ENCODE peak calls at places on chromosomes 3 and 15, in six cellular contexts. A is sigmoid colon, S is foreskin fibroblast, D is lower lobe of right lung, P is ovary, W is fibroblast of mammary gland. C is an unnamed sample.

GRCh38 chr15:95894407-95894956 is 436.0 kb upstream of the NR2F2 start:
- DNase-seq in A (no peak), S (no peak), D (no peak), P (no peak), W (peak), C (no peak)

GRCh38 chr3:128487813-128488635 is 5.0 kb downstream of the GATA2 start:
- DNase-seq in A (peak), S (peak), D (peak), P (peak), W (peak), C (no peak)

GRCh38 chr15:74428442-74428787 is 5.3 kb downstream of the SEMA7A start:
- DNase-seq in A (no peak), S (no peak), D (no peak), P (no peak), W (no peak), C (no peak)

GRCh38 chr15:42133892-42134502 is 22.4 kb downstream of the PLA2G4F start:
- DNase-seq in A (peak), S (no peak), D (peak), P (no peak), W (peak), C (no peak)

GRCh38 chr3:71356272-71356671 is 227.3 kb downstream of the FOXP1 start:
- DNase-seq in A (no peak), S (no peak), D (no peak), P (no peak), W (no peak), C (no peak)

GRCh38 chr3:54706783-54707182 is 221.1 kb downstream of the LRTM1 start:
- DNase-seq in A (no peak), S (no peak), D (no peak), P (no peak), W (no peak), C (no peak)

GRCh38 chr3:101809178-101810022 is 30.4 kb downstream of the NXPE3 start:
- DNase-seq in A (no peak), S (peak), D (no peak), P (peak), W (peak), C (no peak)

GRCh38 chr15:91196768-91197167 is 96.7 kb downstream of the SV2B start:
- DNase-seq in A (no peak), S (no peak), D (no peak), P (no peak), W (no peak), C (no peak)

GRCh38 chr3:154122096-154122911 is 1.1 kb downstream of the ARHGEF26 start:
- DNase-seq in A (peak), S (no peak), D (peak), P (peak), W (no peak), C (no peak)

GRCh38 chr3:167350245-167350862 is 29.7 kb downstream of the ZBBX start:
- DNase-seq in A (no peak), S (no peak), D (no peak), P (no peak), W (peak), C (no peak)

GRCh38 chr3:194142156-194142910 is 6.4 kb downstream of the HES1 start:
- DNase-seq in A (peak), S (no peak), D (no peak), P (peak), W (peak), C (peak)

GRCh38 chr3:39196671-39197446 is 4.5 kb upstream of the XIRP1 start:
- DNase-seq in A (no peak), S (no peak), D (no peak), P (no peak), W (no peak), C (no peak)

GRCh38 chr3:65878831-65879230 is 159.9 kb downstream of the MAGI1 start:
- DNase-seq in A (no peak), S (no peak), D (no peak), P (no peak), W (no peak), C (no peak)

GRCh38 chr15:75606711-75607684 is 18.5 kb downstream of the SNUPN start:
- DNase-seq in A (no peak), S (no peak), D (no peak), P (no peak), W (peak), C (no peak)

GRCh38 chr3:141901914-141902313 is 25.5 kb downstream of the ATP1B3 start:
- DNase-seq in A (no peak), S (no peak), D (no peak), P (no peak), W (no peak), C (no peak)

GRCh38 chr3:184358140-184358767 is 3.2 kb downstream of the CLCN2 start:
- DNase-seq in A (no peak), S (no peak), D (no peak), P (no peak), W (no peak), C (no peak)

GRCh38 chr3:123834631-123835030 is 49.5 kb downstream of the MYLK start:
- DNase-seq in A (no peak), S (peak), D (no peak), P (no peak), W (peak), C (no peak)

GRCh38 chr15:59255647-59256380 is 49.2 kb downstream of the LDHAL6B start:
- DNase-seq in A (no peak), S (no peak), D (no peak), P (no peak), W (no peak), C (no peak)

GRCh38 chr3:23752126-23752525 is 53.6 kb upstream of the UBE2E1 start:
- DNase-seq in A (no peak), S (no peak), D (no peak), P (no peak), W (no peak), C (no peak)

GRCh38 chr3:54916722-54917121 is 11.1 kb downstream of the LRTM1 start:
- DNase-seq in A (no peak), S (no peak), D (no peak), P (no peak), W (peak), C (no peak)

GRCh38 chr3:178802993-178803693 is 266.9 kb downstream of the KCNMB2 start:
- DNase-seq in A (no peak), S (peak), D (no peak), P (no peak), W (peak), C (no peak)

GRCh38 chr3:119810018-119810435 is 28.1 kb downstream of the NR1I2 start:
- DNase-seq in A (no peak), S (peak), D (peak), P (no peak), W (peak), C (no peak)

GRCh38 chr15:45254405-45255293 is 2.6 kb downstream of the SLC28A2 start:
- DNase-seq in A (no peak), S (peak), D (no peak), P (no peak), W (peak), C (no peak)

GRCh38 chr15:72339777-72340177 is 19.8 kb upstream of the CELF6 start:
- DNase-seq in A (no peak), S (peak), D (no peak), P (no peak), W (peak), C (no peak)

GRCh38 chr15:84969257-84969656 is 12.4 kb upstream of the PDE8A start:
- DNase-seq in A (no peak), S (no peak), D (no peak), P (no peak), W (no peak), C (no peak)

GRCh38 chr3:178083906-178084823 is 452.1 kb upstream of the KCNMB2 start:
- DNase-seq in A (no peak), S (no peak), D (no peak), P (no peak), W (no peak), C (no peak)

GRCh38 chr15:85316244-85316934 is 64.0 kb upstream of the AKAP13 start:
- DNase-seq in A (no peak), S (peak), D (no peak), P (no peak), W (peak), C (no peak)

GRCh38 chr3:118628704-118629341 is 405.8 kb downstream of the IGSF11 start:
- DNase-seq in A (peak), S (no peak), D (no peak), P (peak), W (peak), C (no peak)

GRCh38 chr3:131903988-131904415 is 130.8 kb downstream of the CPNE4 start:
- DNase-seq in A (no peak), S (peak), D (no peak), P (no peak), W (peak), C (no peak)

GRCh38 chr15:48940508-48940907 is 23.2 kb downstream of the SHC4 start:
- DNase-seq in A (no peak), S (peak), D (no peak), P (no peak), W (peak), C (no peak)

GRCh38 chr3:184760337-184761119 is 48.7 kb upstream of the MAGEF1 start:
- DNase-seq in A (no peak), S (no peak), D (no peak), P (no peak), W (no peak), C (no peak)

GRCh38 chr3:106302451-106303221 is 433.8 kb upstream of the CBLB start:
- DNase-seq in A (no peak), S (no peak), D (no peak), P (no peak), W (no peak), C (no peak)

GRCh38 chr3:189269356-189269755 is 97.6 kb downstream of the TPRG1 start:
- DNase-seq in A (no peak), S (no peak), D (no peak), P (no peak), W (peak), C (no peak)

GRCh38 chr3:8802256-8802655 is 32.8 kb upstream of the OXTR start:
- DNase-seq in A (no peak), S (no peak), D (no peak), P (no peak), W (no peak), C (no peak)

GRCh38 chr15:83067638-83067962 is 548 bp upstream of the BTBD1 start:
- DNase-seq in A (no peak), S (no peak), D (no peak), P (no peak), W (no peak), C (no peak)

GRCh38 chr15:83068054-83068453 is 1.0 kb upstream of the BTBD1 start:
- DNase-seq in A (no peak), S (no peak), D (no peak), P (no peak), W (no peak), C (no peak)

GRCh38 chr15:83066034-83066760 is 855 bp downstream of the BTBD1 start:
- DNase-seq in A (no peak), S (no peak), D (no peak), P (no peak), W (no peak), C (no peak)

GRCh38 chr15:83065431-83065830 is 1.6 kb downstream of the BTBD1 start:
- DNase-seq in A (no peak), S (no peak), D (no peak), P (no peak), W (no peak), C (no peak)

DNA sequence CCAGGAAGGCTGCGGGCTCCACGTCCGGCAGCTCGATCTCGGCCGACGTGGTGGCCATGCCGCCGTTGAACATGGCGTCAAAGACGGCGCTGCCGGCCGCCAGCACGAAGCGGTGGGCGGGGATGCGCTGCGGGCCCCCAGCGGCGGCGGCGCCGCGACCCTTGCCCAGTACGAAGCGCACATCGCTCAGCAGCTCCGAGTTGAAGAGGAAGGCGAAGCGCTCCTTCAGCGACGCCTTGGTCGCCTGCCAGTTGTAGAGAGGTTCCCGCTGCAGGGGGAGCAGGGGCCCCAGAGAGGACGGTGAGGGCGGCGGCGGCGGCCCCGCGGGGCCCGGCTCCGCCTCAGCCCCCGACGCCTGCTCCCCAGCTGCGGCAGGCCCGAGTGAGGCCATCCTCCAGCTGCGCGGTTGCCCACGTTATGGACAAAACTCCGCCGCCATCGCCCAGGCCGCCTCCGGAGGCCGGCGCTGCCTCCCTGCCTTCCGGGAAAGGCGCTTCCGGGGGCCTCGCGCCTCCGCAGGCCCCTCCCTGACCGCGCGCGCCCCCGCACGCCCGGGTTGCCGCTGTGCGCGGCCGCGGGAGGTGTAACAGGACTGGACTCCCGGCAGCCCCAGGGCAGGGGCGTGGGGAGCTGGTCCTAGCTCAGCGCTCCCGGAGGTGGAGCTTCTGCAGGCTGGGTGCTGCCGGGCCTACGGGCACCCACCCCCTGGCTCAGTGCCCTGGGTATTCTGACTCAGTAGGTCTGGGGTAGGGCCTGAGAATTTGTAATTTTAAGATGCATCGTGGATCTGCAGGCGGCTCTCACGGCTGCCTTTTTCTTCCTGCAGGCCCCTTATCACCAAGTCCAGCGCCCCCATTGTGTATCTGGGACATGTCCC is at the start of gene BTBD1:
- DNase-seq in A (peak), S (peak), D (peak), P (peak), W (peak), C (peak)
- TF ChIP-seq CTCF in A (no peak), S (no peak), D (peak), P (peak), W (no peak), C (no peak)

GRCh38 chr3:160226026-160226739 is 961 bp downstream of the C3orf80 start:
- DNase-seq in A (peak), S (no peak), D (no peak), P (no peak), W (no peak), C (no peak)
- H3K4me3 ChIP-seq in A (peak), S (peak), D (peak), P (peak), W (peak), C (peak)

GRCh38 chr15:99511865-99512632 is 53.7 kb upstream of the MEF2A start:
- DNase-seq in A (no peak), S (no peak), D (no peak), P (no peak), W (no peak), C (no peak)
- TF ChIP-seq CTCF in A (no peak), S (no peak), D (no peak), P (no peak), W (no peak), C (no peak)

GRCh38 chr15:70096215-70096974 is 1.3 kb downstream of the TLE3 start:
- DNase-seq in A (peak), S (peak), D (peak), P (peak), W (peak), C (no peak)

GRCh38 chr15:70094690-70095311 is 2.9 kb downstream of the TLE3 start:
- DNase-seq in A (no peak), S (no peak), D (no peak), P (no peak), W (no peak), C (no peak)

GRCh38 chr15:70096975-70097336 is 761 bp downstream of the TLE3 start:
- DNase-seq in A (no peak), S (no peak), D (no peak), P (no peak), W (no peak), C (no peak)

GRCh38 chr15:70093481-70094309 is 4.0 kb downstream of the TLE3 start:
- DNase-seq in A (no peak), S (no peak), D (no peak), P (no peak), W (peak), C (no peak)

GRCh38 chr15:70095387-70096214 is 2.1 kb downstream of the TLE3 start:
- DNase-seq in A (peak), S (no peak), D (peak), P (peak), W (no peak), C (no peak)
- H3K4me3 ChIP-seq in A (peak), S (peak), D (peak), P (peak), W (peak), C (peak)

GRCh38 chr3:73141531-73141930 is 80.1 kb downstream of the EBLN2 start:
- DNase-seq in A (no peak), S (no peak), D (no peak), P (peak), W (peak), C (no peak)
- TF ChIP-seq CTCF in A (no peak), S (no peak), D (no peak), P (no peak), W (no peak), C (no peak)

GRCh38 chr3:113626513-113627371 is 69.7 kb downstream of the USF3 start:
- DNase-seq in A (peak), S (peak), D (no peak), P (peak), W (peak), C (no peak)
- H3K4me3 ChIP-seq in A (no peak), S (no peak), D (peak), P (no peak), W (no peak), C (peak)

DNA sequence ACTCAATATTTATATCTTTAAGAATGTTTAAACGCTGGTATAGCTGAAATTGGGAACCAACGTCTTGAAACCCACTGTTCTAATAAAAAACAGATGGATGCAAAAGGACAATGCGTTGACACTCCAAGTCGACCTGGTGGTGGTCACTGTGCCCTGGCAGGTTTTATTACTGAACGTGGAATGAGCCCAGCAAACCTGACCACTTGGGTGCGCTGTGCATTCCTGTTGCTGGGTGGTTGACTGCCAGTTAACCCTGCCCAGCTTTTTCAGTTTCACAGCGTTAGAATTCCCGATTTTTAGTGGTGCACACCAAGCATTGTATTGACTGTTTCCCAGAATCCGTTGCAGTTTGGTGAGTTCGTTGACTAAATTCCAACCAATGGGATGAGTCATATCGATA is 384.4 kb downstream of the OCA2 start:
- DNase-seq in A (no peak), S (no peak), D (no peak), P (no peak), W (no peak), C (no peak)
- TF ChIP-seq CTCF in A (no peak), S (no peak), D (no peak), P (no peak), W (no peak), C (no peak)

DNA sequence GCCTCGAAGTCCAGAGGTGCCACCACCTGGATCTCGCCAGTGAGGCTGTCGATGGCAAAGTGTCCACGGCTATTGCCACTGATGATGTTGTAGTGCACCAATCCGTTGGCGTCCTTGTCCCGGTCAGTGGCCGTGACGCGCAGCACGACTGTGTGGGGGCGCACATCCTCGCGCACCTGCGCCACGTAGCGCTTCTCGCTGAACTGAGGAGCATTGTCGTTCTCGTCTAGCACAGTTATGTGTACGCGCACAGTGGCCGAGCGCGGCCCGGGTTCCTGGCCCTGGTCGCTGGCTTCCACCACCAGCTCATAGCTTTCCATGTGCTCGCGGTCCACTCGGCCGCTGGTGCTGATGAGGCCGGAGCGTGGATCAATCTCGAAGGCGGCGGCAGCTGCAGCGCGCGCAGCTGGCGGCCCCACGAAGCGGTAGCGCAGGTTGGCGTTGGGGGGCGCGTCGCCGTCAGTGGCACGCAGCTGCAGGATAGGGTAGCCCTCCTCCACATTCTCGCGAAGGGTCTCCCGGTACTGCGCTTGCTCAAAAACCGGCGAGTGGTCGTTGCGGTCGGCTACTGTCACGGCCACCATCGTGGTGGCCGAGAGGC is 1.8 kb downstream of the CELSR3 start:
- DNase-seq in A (no peak), S (no peak), D (no peak), P (no peak), W (no peak), C (no peak)
- H3K4me3 ChIP-seq in A (no peak), S (peak), D (peak), P (no peak), W (no peak), C (peak)

C was measured in coronary artery.